ENCODE peak calls at places on chromosomes 7 and 10, in seven cellular contexts. O is A549, V is stomach, D is transverse colon, U is suprapubic skin, E is esophagus muscularis mucosa, K is upper lobe of left lung. Q is an unnamed sample.
A peak's percentile ranks its signal among the peaks of the same experiment; 100 is the strongest.

GRCh38 chr7:135441791-135442190 is 68.1 kb downstream of the CNOT4 start:
- DNase-seq in O (peak; percentile 15), V (no peak), D (no peak), U (no peak), E (no peak), K (no peak), Q (no peak)

GRCh38 chr7:150566123-150566522 is 1.1 kb upstream of the GIMAP4 start:
- DNase-seq in O (no peak), V (no peak), D (no peak), U (no peak), E (no peak), K (no peak), Q (no peak)

GRCh38 chr7:517848-518629 is 1.6 kb downstream of the PDGFA start:
- DNase-seq in O (peak; percentile 51), V (peak; percentile 72), D (peak; percentile 73), U (no peak), E (peak; percentile 94), K (peak; percentile 91), Q (peak; percentile 26)

GRCh38 chr10:79416578-79417255 is 28.7 kb downstream of the ZCCHC24 start:
- DNase-seq in O (no peak), V (no peak), D (no peak), U (no peak), E (no peak), K (no peak), Q (no peak)

GRCh38 chr7:77269360-77270075 is 69.9 kb upstream of the FGL2 start:
- DNase-seq in O (no peak), V (no peak), D (peak; percentile 46), U (no peak), E (peak; percentile 53), K (no peak), Q (peak; percentile 46)

GRCh38 chr10:89574348-89574747 is 39.0 kb upstream of the SLC16A12 start:
- DNase-seq in O (no peak), V (no peak), D (no peak), U (no peak), E (no peak), K (no peak), Q (no peak)

GRCh38 chr7:128815289-128815938 is 14.8 kb upstream of the FLNC start:
- DNase-seq in O (no peak), V (no peak), D (no peak), U (no peak), E (no peak), K (no peak), Q (no peak)

GRCh38 chr10:18527692-18528091 is 123.7 kb downstream of the NSUN6 start:
- DNase-seq in O (no peak), V (no peak), D (no peak), U (no peak), E (no peak), K (no peak), Q (no peak)

GRCh38 chr7:80608292-80608691 is 30.1 kb upstream of the CD36 start:
- DNase-seq in O (no peak), V (no peak), D (no peak), U (no peak), E (no peak), K (no peak), Q (no peak)

GRCh38 chr10:46523119-46523880 is 33.2 kb downstream of the GPRIN2 start:
- DNase-seq in O (peak; percentile 94), V (peak; percentile 79), D (peak; percentile 85), U (peak; percentile 66), E (no peak), K (peak; percentile 80), Q (peak; percentile 46)

GRCh38 chr7:143384148-143384547 is 3.0 kb downstream of the ZYX start:
- DNase-seq in O (no peak), V (no peak), D (no peak), U (no peak), E (no peak), K (no peak), Q (no peak)

GRCh38 chr7:143384741-143385631 is 3.8 kb downstream of the ZYX start:
- DNase-seq in O (no peak), V (no peak), D (no peak), U (no peak), E (no peak), K (no peak), Q (no peak)

GRCh38 chr7:143388051-143388450 is 6.9 kb downstream of the ZYX start:
- DNase-seq in O (no peak), V (no peak), D (no peak), U (no peak), E (no peak), K (no peak), Q (no peak)

GRCh38 chr7:143387156-143387975 is 6.2 kb downstream of the ZYX start:
- DNase-seq in O (no peak), V (no peak), D (no peak), U (no peak), E (no peak), K (no peak), Q (no peak)

GRCh38 chr7:143385891-143386781 is 5.0 kb downstream of the ZYX start:
- DNase-seq in O (no peak), V (no peak), D (no peak), U (no peak), E (no peak), K (no peak), Q (no peak)
- H3K9me3 ChIP-seq in O (no peaks in the 10 kb centered on the region), V (no peaks in the 10 kb centered on the region), D (no peaks in the 10 kb centered on the region), U (no peaks in the 10 kb centered on the region), E (no peaks in the 10 kb centered on the region), K (no peaks in the 10 kb centered on the region), Q (no peaks in the 10 kb centered on the region)

GRCh38 chr10:31656820-31657470 is 271.7 kb downstream of the ARHGAP12 start:
- DNase-seq in O (no peak), V (no peak), D (no peak), U (no peak), E (no peak), K (no peak), Q (no peak)

GRCh38 chr10:31659665-31660064 is 269.0 kb downstream of the ARHGAP12 start:
- DNase-seq in O (no peak), V (no peak), D (no peak), U (no peak), E (no peak), K (no peak), Q (no peak)

GRCh38 chr10:31664803-31665202 is 263.8 kb downstream of the ARHGAP12 start:
- DNase-seq in O (no peak), V (no peak), D (peak; percentile 16), U (no peak), E (no peak), K (no peak), Q (no peak)

GRCh38 chr10:31657471-31657844 is 271.2 kb downstream of the ARHGAP12 start:
- DNase-seq in O (no peak), V (no peak), D (no peak), U (no peak), E (no peak), K (no peak), Q (no peak)

DNA sequence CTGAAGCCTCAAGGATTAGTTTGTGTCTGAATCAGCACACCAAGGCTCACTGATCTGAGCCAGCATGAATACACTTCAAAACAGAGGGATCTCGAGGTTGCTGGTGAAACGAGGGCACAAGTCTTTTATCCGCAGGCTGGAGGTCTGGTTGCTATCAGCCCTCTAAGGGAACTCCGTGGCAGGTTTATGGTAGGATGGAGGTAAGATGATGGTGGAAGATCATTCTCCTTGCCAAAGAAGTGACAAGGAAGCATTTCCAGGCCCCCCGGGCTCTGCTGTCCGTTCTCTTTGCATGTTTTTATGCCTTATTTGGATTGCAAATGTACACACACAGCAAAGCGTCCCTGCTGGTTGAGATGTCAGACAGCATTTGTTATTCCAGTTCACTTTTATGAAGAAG is 268.3 kb downstream of the ARHGAP12 start:
- DNase-seq in O (no peak), V (no peak), D (peak; percentile 19), U (no peak), E (no peak), K (no peak), Q (no peak)
- TF ChIP-seq EP300 in O (no peak), V (peak; percentile 81), D (peak; percentile 94), U (no peak), E (no peak), K (no peak), Q (no peak)

DNA sequence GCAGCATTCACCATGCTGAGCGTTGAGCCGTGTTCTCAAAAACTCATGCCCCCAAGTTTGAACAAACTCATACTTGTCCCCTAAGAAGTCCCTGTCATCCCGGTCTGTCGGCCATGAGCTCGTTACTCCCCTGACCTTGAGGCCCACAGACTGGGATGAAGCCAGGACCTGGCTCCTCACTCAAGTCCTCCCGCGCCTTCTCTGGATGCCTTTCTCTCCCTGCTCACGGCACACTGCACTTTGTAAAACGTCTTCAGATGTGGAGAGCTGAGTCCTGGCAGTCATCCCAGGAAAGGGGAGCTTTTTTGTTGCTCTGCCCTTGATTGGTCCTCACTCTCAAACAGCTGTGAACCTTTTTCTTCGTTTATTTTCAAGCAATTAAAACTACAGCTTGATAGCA is 110.8 kb downstream of the JAZF1 start:
- DNase-seq in O (no peak), V (no peak), D (peak; percentile 26), U (peak; percentile 68), E (no peak), K (no peak), Q (peak; percentile 81)
- TF ChIP-seq POLR2A in O (no peak), V (no peak), D (no peak), U (no peak), E (no peak), K (no peak), Q (no peak)

DNA sequence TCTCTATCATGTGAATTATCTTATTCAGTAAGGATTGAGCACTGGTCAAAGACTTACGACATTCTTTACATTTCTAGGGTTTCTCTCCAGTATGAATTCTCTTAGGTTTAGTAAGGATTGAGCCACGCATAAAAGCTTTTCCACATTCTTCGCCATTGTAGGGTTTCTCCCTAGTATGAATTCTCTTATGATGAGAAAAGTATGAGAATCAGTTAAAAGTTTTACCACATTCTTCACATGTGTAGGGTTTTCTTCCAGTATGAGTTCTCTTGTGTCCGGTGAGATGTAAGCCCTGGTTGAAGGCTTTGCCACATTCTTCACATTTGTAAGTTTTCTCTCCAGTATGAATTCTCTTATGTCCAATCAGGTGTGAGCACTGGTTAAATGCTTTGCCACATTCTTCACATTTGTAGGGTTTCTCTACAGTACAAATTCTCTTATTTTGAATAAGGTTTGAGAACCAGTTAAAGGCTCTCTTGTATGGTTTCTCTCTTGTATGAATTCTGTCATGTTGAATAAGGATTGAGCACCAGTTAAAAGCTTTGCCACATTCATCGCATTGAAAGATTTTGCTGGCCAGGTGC is 445.9 kb downstream of the ZNF479 start:
- DNase-seq in O (no peak), V (no peak), D (no peak), U (no peak), E (no peak), K (no peak), Q (no peak)
- H3K9me3 ChIP-seq in O (peaks cover 25% of the 10 kb centered on the region), V (peaks cover 15% of the 10 kb centered on the region), D (peaks cover 42% of the 10 kb centered on the region), U (peaks cover 42% of the 10 kb centered on the region), E (peaks cover 59% of the 10 kb centered on the region), K (peaks cover 42% of the 10 kb centered on the region), Q (no peaks in the 10 kb centered on the region)